ENCODE peak calls at places on chromosome 10, in ten cellular contexts. One of them, this sample, is unnamed.

GRCh38 chr10:19048479-19048878 is at the start of gene MALRD1:
- DNase-seq in upper lobe of right lung: no peak
- DNase-seq in adrenal gland: no peak
- DNase-seq in fibroblast of lung: no peak
- DNase-seq in CD4-positive, alpha-beta T cell: no peak
- DNase-seq in heart right ventricle: no peak
- DNase-seq in substantia nigra: no peak
- DNase-seq in prostate gland: no peak
- DNase-seq in lower lobe of right lung: no peak
- DNase-seq in tibial artery: no peak
- DNase-seq in this sample: no peak

GRCh38 chr10:22246680-22247391 is 29.0 kb upstream of the EBLN1 start:
- DNase-seq in substantia nigra: no peak
- DNase-seq in tibial artery: no peak
- DNase-seq in upper lobe of right lung: no peak
- DNase-seq in heart right ventricle: no peak
- DNase-seq in CD4-positive, alpha-beta T cell: peak
- DNase-seq in prostate gland: no peak
- DNase-seq in lower lobe of right lung: no peak
- DNase-seq in fibroblast of lung: peak
- DNase-seq in adrenal gland: no peak
- DNase-seq in this sample: no peak

GRCh38 chr10:112510384-112510783 is 63.4 kb downstream of the VTI1A start:
- DNase-seq in fibroblast of lung: no peak
- DNase-seq in heart right ventricle: no peak
- DNase-seq in tibial artery: no peak
- DNase-seq in adrenal gland: no peak
- DNase-seq in upper lobe of right lung: no peak
- DNase-seq in CD4-positive, alpha-beta T cell: no peak
- DNase-seq in lower lobe of right lung: no peak
- DNase-seq in substantia nigra: no peak
- DNase-seq in prostate gland: no peak
- DNase-seq in this sample: no peak

GRCh38 chr10:125231116-125231812 is 70.9 kb upstream of the CTBP2 start:
- DNase-seq in prostate gland: no peak
- DNase-seq in lower lobe of right lung: no peak
- DNase-seq in upper lobe of right lung: no peak
- DNase-seq in adrenal gland: peak
- DNase-seq in tibial artery: no peak
- DNase-seq in fibroblast of lung: peak
- DNase-seq in heart right ventricle: no peak
- DNase-seq in substantia nigra: no peak
- DNase-seq in CD4-positive, alpha-beta T cell: no peak
- DNase-seq in this sample: no peak

GRCh38 chr10:68237173-68237572 is 5.3 kb upstream of the ATOH7 start:
- DNase-seq in upper lobe of right lung: no peak
- DNase-seq in CD4-positive, alpha-beta T cell: no peak
- DNase-seq in fibroblast of lung: no peak
- DNase-seq in heart right ventricle: no peak
- DNase-seq in adrenal gland: no peak
- DNase-seq in lower lobe of right lung: no peak
- DNase-seq in tibial artery: no peak
- DNase-seq in prostate gland: no peak
- DNase-seq in substantia nigra: no peak
- DNase-seq in this sample: no peak

GRCh38 chr10:12419279-12419847 is 70.0 kb downstream of the CAMK1D start:
- DNase-seq in adrenal gland: no peak
- DNase-seq in prostate gland: no peak
- DNase-seq in fibroblast of lung: peak
- DNase-seq in CD4-positive, alpha-beta T cell: peak
- DNase-seq in substantia nigra: no peak
- DNase-seq in lower lobe of right lung: no peak
- DNase-seq in heart right ventricle: no peak
- DNase-seq in upper lobe of right lung: no peak
- DNase-seq in tibial artery: peak
- DNase-seq in this sample: no peak

GRCh38 chr10:48579251-48579960 is 25.5 kb downstream of the ARHGAP22 start:
- DNase-seq in substantia nigra: no peak
- DNase-seq in fibroblast of lung: peak
- DNase-seq in CD4-positive, alpha-beta T cell: no peak
- DNase-seq in adrenal gland: no peak
- DNase-seq in prostate gland: no peak
- DNase-seq in lower lobe of right lung: no peak
- DNase-seq in upper lobe of right lung: no peak
- DNase-seq in heart right ventricle: no peak
- DNase-seq in tibial artery: no peak
- DNase-seq in this sample: no peak

GRCh38 chr10:76333331-76333730 is 901.9 kb downstream of the LRMDA start:
- DNase-seq in lower lobe of right lung: no peak
- DNase-seq in adrenal gland: no peak
- DNase-seq in upper lobe of right lung: no peak
- DNase-seq in heart right ventricle: no peak
- DNase-seq in prostate gland: no peak
- DNase-seq in tibial artery: no peak
- DNase-seq in CD4-positive, alpha-beta T cell: no peak
- DNase-seq in substantia nigra: no peak
- DNase-seq in fibroblast of lung: no peak
- DNase-seq in this sample: no peak

DNA sequence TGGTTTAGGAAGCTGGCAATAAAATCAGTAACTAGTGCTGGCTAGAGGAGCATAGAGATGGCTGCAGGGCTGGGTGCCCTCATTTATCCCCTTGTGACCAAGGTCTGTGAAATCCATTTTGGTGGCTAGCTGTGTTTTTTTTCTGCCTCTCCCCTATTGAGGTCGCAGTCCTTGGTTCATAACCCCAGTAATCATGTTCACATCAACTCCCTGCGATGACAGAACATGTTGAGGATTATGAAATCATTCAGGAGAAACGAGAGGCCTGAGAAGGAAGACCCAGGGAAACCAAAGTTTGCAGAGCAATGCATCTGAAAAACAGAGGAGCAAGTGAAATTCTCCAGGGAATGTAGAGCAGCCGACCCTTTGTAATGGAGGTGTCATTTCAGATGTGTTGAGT is 126.9 kb downstream of the TACC2 start:
- DNase-seq in substantia nigra: no peak
- DNase-seq in CD4-positive, alpha-beta T cell: no peak
- DNase-seq in lower lobe of right lung: no peak
- DNase-seq in heart right ventricle: no peak
- DNase-seq in adrenal gland: no peak
- DNase-seq in tibial artery: no peak
- DNase-seq in prostate gland: no peak
- DNase-seq in upper lobe of right lung: no peak
- DNase-seq in fibroblast of lung: peak
- DNase-seq in this sample: no peak
- H3K27ac ChIP-seq in substantia nigra: no peak
- H3K27ac ChIP-seq in CD4-positive, alpha-beta T cell: no peak
- H3K27ac ChIP-seq in lower lobe of right lung: peak
- H3K27ac ChIP-seq in heart right ventricle: peak
- H3K27ac ChIP-seq in adrenal gland: peak
- H3K27ac ChIP-seq in tibial artery: peak
- H3K27ac ChIP-seq in prostate gland: peak
- H3K27ac ChIP-seq in upper lobe of right lung: peak
- H3K27ac ChIP-seq in fibroblast of lung: peak
- H3K27ac ChIP-seq in this sample: no peak

GRCh38 chr10:71044720-71045119 is 156.4 kb upstream of the PCBD1 start:
- DNase-seq in upper lobe of right lung: no peak
- DNase-seq in fibroblast of lung: no peak
- DNase-seq in heart right ventricle: no peak
- DNase-seq in CD4-positive, alpha-beta T cell: no peak
- DNase-seq in lower lobe of right lung: no peak
- DNase-seq in prostate gland: no peak
- DNase-seq in substantia nigra: no peak
- DNase-seq in adrenal gland: no peak
- DNase-seq in tibial artery: no peak
- DNase-seq in this sample: no peak
- H3K27ac ChIP-seq in upper lobe of right lung: no peak
- H3K27ac ChIP-seq in fibroblast of lung: no peak
- H3K27ac ChIP-seq in heart right ventricle: no peak
- H3K27ac ChIP-seq in CD4-positive, alpha-beta T cell: no peak
- H3K27ac ChIP-seq in lower lobe of right lung: no peak
- H3K27ac ChIP-seq in prostate gland: no peak
- H3K27ac ChIP-seq in substantia nigra: no peak
- H3K27ac ChIP-seq in adrenal gland: no peak
- H3K27ac ChIP-seq in tibial artery: no peak
- H3K27ac ChIP-seq in this sample: no peak

GRCh38 chr10:123160311-123160980 is 6.2 kb downstream of the BUB3 start:
- DNase-seq in heart right ventricle: no peak
- DNase-seq in upper lobe of right lung: no peak
- DNase-seq in prostate gland: no peak
- DNase-seq in tibial artery: no peak
- DNase-seq in lower lobe of right lung: no peak
- DNase-seq in CD4-positive, alpha-beta T cell: no peak
- DNase-seq in adrenal gland: no peak
- DNase-seq in substantia nigra: no peak
- DNase-seq in fibroblast of lung: no peak
- DNase-seq in this sample: no peak

GRCh38 chr10:123170961-123171360 is 16.8 kb downstream of the BUB3 start:
- DNase-seq in tibial artery: no peak
- DNase-seq in adrenal gland: no peak
- DNase-seq in heart right ventricle: no peak
- DNase-seq in upper lobe of right lung: no peak
- DNase-seq in prostate gland: no peak
- DNase-seq in substantia nigra: no peak
- DNase-seq in CD4-positive, alpha-beta T cell: no peak
- DNase-seq in lower lobe of right lung: no peak
- DNase-seq in fibroblast of lung: no peak
- DNase-seq in this sample: peak

GRCh38 chr10:123166618-123167017 is 12.4 kb downstream of the BUB3 start:
- DNase-seq in adrenal gland: no peak
- DNase-seq in lower lobe of right lung: no peak
- DNase-seq in prostate gland: no peak
- DNase-seq in tibial artery: no peak
- DNase-seq in fibroblast of lung: no peak
- DNase-seq in heart right ventricle: no peak
- DNase-seq in substantia nigra: no peak
- DNase-seq in upper lobe of right lung: no peak
- DNase-seq in CD4-positive, alpha-beta T cell: no peak
- DNase-seq in this sample: no peak

DNA sequence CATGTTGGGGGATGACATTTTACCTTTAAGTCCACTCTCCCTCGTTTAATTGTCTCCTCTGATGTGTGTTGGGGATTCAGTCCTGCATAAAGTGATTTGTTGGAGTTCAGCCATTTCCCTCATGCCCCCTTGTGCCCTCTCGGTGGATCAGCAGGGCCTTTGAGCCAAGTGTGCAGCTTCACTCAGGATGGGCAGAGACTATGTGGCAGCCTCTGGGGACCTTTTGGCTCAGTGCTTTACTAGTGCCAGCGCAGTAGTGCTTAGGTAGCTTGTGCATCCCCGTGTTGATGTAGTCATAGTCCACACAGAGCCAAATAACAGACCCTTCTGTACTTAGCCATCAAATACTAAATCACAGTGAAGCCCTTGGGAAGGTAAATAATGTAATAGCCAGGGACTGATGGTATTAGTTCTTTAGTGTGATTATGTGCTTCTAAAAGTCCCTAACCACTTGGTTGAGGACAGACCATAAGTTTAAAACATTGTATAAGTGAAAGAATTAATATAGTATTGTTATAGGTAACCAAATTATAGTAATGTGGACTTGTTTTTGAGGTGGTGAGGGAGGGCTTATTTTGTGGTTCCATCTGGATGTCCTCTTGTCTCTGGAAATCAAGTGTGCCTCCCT is 11.4 kb downstream of the BUB3 start:
- DNase-seq in substantia nigra: no peak
- DNase-seq in upper lobe of right lung: no peak
- DNase-seq in tibial artery: no peak
- DNase-seq in CD4-positive, alpha-beta T cell: no peak
- DNase-seq in heart right ventricle: no peak
- DNase-seq in fibroblast of lung: no peak
- DNase-seq in lower lobe of right lung: no peak
- DNase-seq in adrenal gland: no peak
- DNase-seq in prostate gland: no peak
- DNase-seq in this sample: no peak
- H3K27ac ChIP-seq in substantia nigra: no peak
- H3K27ac ChIP-seq in upper lobe of right lung: no peak
- H3K27ac ChIP-seq in tibial artery: no peak
- H3K27ac ChIP-seq in CD4-positive, alpha-beta T cell: no peak
- H3K27ac ChIP-seq in heart right ventricle: no peak
- H3K27ac ChIP-seq in fibroblast of lung: no peak
- H3K27ac ChIP-seq in lower lobe of right lung: no peak
- H3K27ac ChIP-seq in adrenal gland: no peak
- H3K27ac ChIP-seq in prostate gland: no peak
- H3K27ac ChIP-seq in this sample: no peak

GRCh38 chr10:17835688-17836087 is 26.5 kb downstream of the MRC1 start:
- DNase-seq in CD4-positive, alpha-beta T cell: no peak
- DNase-seq in substantia nigra: no peak
- DNase-seq in prostate gland: no peak
- DNase-seq in adrenal gland: no peak
- DNase-seq in heart right ventricle: no peak
- DNase-seq in fibroblast of lung: peak
- DNase-seq in lower lobe of right lung: no peak
- DNase-seq in upper lobe of right lung: no peak
- DNase-seq in tibial artery: no peak
- DNase-seq in this sample: no peak

GRCh38 chr10:17841055-17841454 is 31.9 kb downstream of the MRC1 start:
- DNase-seq in fibroblast of lung: no peak
- DNase-seq in heart right ventricle: no peak
- DNase-seq in CD4-positive, alpha-beta T cell: no peak
- DNase-seq in substantia nigra: no peak
- DNase-seq in tibial artery: no peak
- DNase-seq in lower lobe of right lung: no peak
- DNase-seq in adrenal gland: no peak
- DNase-seq in prostate gland: no peak
- DNase-seq in upper lobe of right lung: no peak
- DNase-seq in this sample: no peak

GRCh38 chr10:17833656-17834055 is 24.5 kb downstream of the MRC1 start:
- DNase-seq in heart right ventricle: no peak
- DNase-seq in upper lobe of right lung: no peak
- DNase-seq in substantia nigra: no peak
- DNase-seq in tibial artery: no peak
- DNase-seq in lower lobe of right lung: no peak
- DNase-seq in fibroblast of lung: no peak
- DNase-seq in CD4-positive, alpha-beta T cell: no peak
- DNase-seq in prostate gland: no peak
- DNase-seq in adrenal gland: no peak
- DNase-seq in this sample: no peak

GRCh38 chr10:17838080-17838634 is 29.0 kb downstream of the MRC1 start:
- DNase-seq in heart right ventricle: no peak
- DNase-seq in prostate gland: no peak
- DNase-seq in adrenal gland: no peak
- DNase-seq in fibroblast of lung: no peak
- DNase-seq in substantia nigra: no peak
- DNase-seq in tibial artery: no peak
- DNase-seq in upper lobe of right lung: no peak
- DNase-seq in CD4-positive, alpha-beta T cell: no peak
- DNase-seq in lower lobe of right lung: no peak
- DNase-seq in this sample: no peak

DNA sequence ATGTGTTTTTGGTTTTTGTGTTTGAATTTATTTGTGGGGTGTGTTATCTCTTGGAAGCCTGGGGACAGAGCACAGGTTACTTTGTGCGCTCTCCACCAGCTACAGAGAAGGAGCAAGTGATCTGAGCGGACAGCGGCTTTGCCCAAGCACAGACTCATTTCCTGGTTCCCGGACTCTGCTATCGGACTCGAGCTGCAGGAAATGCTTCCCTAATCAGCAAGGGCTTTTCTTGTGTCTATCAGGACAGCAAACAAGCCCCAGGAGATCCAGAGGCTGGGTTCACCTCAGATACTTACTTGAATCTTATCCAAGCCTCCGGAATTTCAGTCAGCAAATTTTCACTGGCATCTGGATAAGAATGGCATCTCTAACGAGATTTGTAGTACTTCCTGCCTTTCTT is 27.8 kb downstream of the MRC1 start:
- DNase-seq in substantia nigra: no peak
- DNase-seq in heart right ventricle: no peak
- DNase-seq in CD4-positive, alpha-beta T cell: no peak
- DNase-seq in upper lobe of right lung: no peak
- DNase-seq in tibial artery: no peak
- DNase-seq in adrenal gland: peak
- DNase-seq in lower lobe of right lung: no peak
- DNase-seq in prostate gland: peak
- DNase-seq in fibroblast of lung: peak
- DNase-seq in this sample: no peak
- H3K27ac ChIP-seq in substantia nigra: no peak
- H3K27ac ChIP-seq in heart right ventricle: no peak
- H3K27ac ChIP-seq in CD4-positive, alpha-beta T cell: no peak
- H3K27ac ChIP-seq in upper lobe of right lung: no peak
- H3K27ac ChIP-seq in tibial artery: no peak
- H3K27ac ChIP-seq in adrenal gland: no peak
- H3K27ac ChIP-seq in lower lobe of right lung: no peak
- H3K27ac ChIP-seq in prostate gland: no peak
- H3K27ac ChIP-seq in fibroblast of lung: no peak
- H3K27ac ChIP-seq in this sample: no peak